ENCODE peak calls at places on chromosomes 7 and 10, in eight cellular contexts. D is chondrocyte, Y is Caco-2, W is MCF 10A, G is mucosa of descending colon, S is A549, I is coronary artery, E is heart right ventricle. O is an unnamed sample.

GRCh38 chr10:13421382-13421917 is 73.4 kb upstream of the SEPHS1 start:
- DNase-seq in D (no peak), Y (no peak), W (no peak), G (no peak), S (no peak), I (no peak), E (no peak), O (no peak)

GRCh38 chr7:107267138-107267537 is 98.3 kb downstream of the HBP1 start:
- DNase-seq in D (no peak), Y (no peak), W (no peak), G (no peak), S (no peak), I (no peak), E (no peak), O (no peak)

GRCh38 chr10:120422459-120422858 is 34.6 kb upstream of the PLPP4 start:
- DNase-seq in D (no peak), Y (no peak), W (peak), G (no peak), S (no peak), I (no peak), E (no peak), O (no peak)

GRCh38 chr7:117047496-117047895 is 94.2 kb downstream of the ST7 start:
- DNase-seq in D (no peak), Y (no peak), W (peak), G (no peak), S (no peak), I (no peak), E (no peak), O (no peak)

GRCh38 chr10:79490400-79491081 is 21.8 kb upstream of the EIF5AL1 start:
- DNase-seq in D (no peak), Y (no peak), W (no peak), G (no peak), S (no peak), I (no peak), E (peak), O (no peak)

GRCh38 chr7:28293529-28293835 is 112.9 kb upstream of the JAZF1 start:
- DNase-seq in D (no peak), Y (no peak), W (no peak), G (no peak), S (no peak), I (no peak), E (no peak), O (peak)

GRCh38 chr7:26398436-26399308 is 107.0 kb downstream of the SNX10 start:
- DNase-seq in D (no peak), Y (peak), W (peak), G (peak), S (peak), I (no peak), E (peak), O (peak)

GRCh38 chr10:60283397-60283796 is 106.3 kb downstream of the ANK3 start:
- DNase-seq in D (no peak), Y (no peak), W (peak), G (no peak), S (peak), I (no peak), E (no peak), O (no peak)

GRCh38 chr10:58743466-58744115 is 230.9 kb downstream of the BICC1 start:
- DNase-seq in D (no peak), Y (no peak), W (no peak), G (no peak), S (peak), I (no peak), E (no peak), O (no peak)

GRCh38 chr7:45617166-45617565 is 43.0 kb downstream of the ADCY1 start:
- DNase-seq in D (no peak), Y (no peak), W (no peak), G (no peak), S (no peak), I (no peak), E (no peak), O (no peak)

GRCh38 chr7:463362-464176 is 56.1 kb downstream of the PDGFA start:
- DNase-seq in D (peak), Y (peak), W (no peak), G (no peak), S (no peak), I (no peak), E (no peak), O (no peak)

GRCh38 chr10:22570733-22571430 is 143.5 kb downstream of the PIP4K2A start:
- DNase-seq in D (no peak), Y (no peak), W (no peak), G (no peak), S (no peak), I (no peak), E (no peak), O (no peak)

GRCh38 chr7:157676456-157677255 is 339.9 kb downstream of the DNAJB6 start:
- DNase-seq in D (peak), Y (peak), W (no peak), G (no peak), S (no peak), I (peak), E (no peak), O (no peak)

GRCh38 chr10:98373260-98373659 is 41.7 kb downstream of the PYROXD2 start:
- DNase-seq in D (no peak), Y (no peak), W (no peak), G (no peak), S (no peak), I (no peak), E (no peak), O (no peak)

GRCh38 chr10:123848564-123849457 is 42.8 kb downstream of the CPXM2 start:
- DNase-seq in D (no peak), Y (no peak), W (no peak), G (no peak), S (no peak), I (no peak), E (no peak), O (no peak)

GRCh38 chr7:106866298-106867281 is 1.5 kb downstream of the PIK3CG start:
- DNase-seq in D (no peak), Y (no peak), W (no peak), G (no peak), S (no peak), I (no peak), E (no peak), O (no peak)

GRCh38 chr7:80630611-80631010 is 7.8 kb upstream of the CD36 start:
- DNase-seq in D (no peak), Y (no peak), W (peak), G (no peak), S (no peak), I (no peak), E (no peak), O (no peak)

GRCh38 chr10:33808475-33808874 is 474.0 kb upstream of the NRP1 start:
- DNase-seq in D (no peak), Y (no peak), W (no peak), G (no peak), S (no peak), I (no peak), E (no peak), O (no peak)

GRCh38 chr7:102279537-102280400 is 6.9 kb upstream of the SH2B2 start:
- DNase-seq in D (no peak), Y (peak), W (peak), G (peak), S (peak), I (no peak), E (peak), O (peak)

GRCh38 chr7:74083928-74084721 is 521 bp downstream of the LIMK1 start:
- DNase-seq in D (no peak), Y (peak), W (peak), G (no peak), S (peak), I (no peak), E (no peak), O (peak)

GRCh38 chr10:87930929-87931835 is 67.8 kb downstream of the PTEN start:
- DNase-seq in D (no peak), Y (no peak), W (no peak), G (no peak), S (no peak), I (no peak), E (no peak), O (no peak)

GRCh38 chr7:51369746-51370145 is 53.1 kb upstream of the COBL start:
- DNase-seq in D (no peak), Y (peak), W (peak), G (peak), S (peak), I (no peak), E (no peak), O (peak)
- TF ChIP-seq CTCF in D (peak), Y (peak), W (peak), G (no peak), S (peak), I (no peak), E (no peak), O (peak)

GRCh38 chr7:78716876-78717275 is 736.6 kb downstream of the MAGI2 start:
- DNase-seq in D (peak), Y (peak), W (no peak), G (no peak), S (no peak), I (no peak), E (no peak), O (peak)
- TF ChIP-seq CTCF in D (no peak), Y (no peak), W (no peak), G (no peak), S (no peak), I (no peak), E (no peak), O (no peak)

GRCh38 chr7:17302575-17303142 is 4.2 kb downstream of the AHR start:
- DNase-seq in D (no peak), Y (no peak), W (peak), G (no peak), S (no peak), I (no peak), E (no peak), O (no peak)
- TF ChIP-seq CTCF in D (peak), Y (no peak), W (peak), G (no peak), S (peak), I (no peak), E (no peak), O (peak)

DNA sequence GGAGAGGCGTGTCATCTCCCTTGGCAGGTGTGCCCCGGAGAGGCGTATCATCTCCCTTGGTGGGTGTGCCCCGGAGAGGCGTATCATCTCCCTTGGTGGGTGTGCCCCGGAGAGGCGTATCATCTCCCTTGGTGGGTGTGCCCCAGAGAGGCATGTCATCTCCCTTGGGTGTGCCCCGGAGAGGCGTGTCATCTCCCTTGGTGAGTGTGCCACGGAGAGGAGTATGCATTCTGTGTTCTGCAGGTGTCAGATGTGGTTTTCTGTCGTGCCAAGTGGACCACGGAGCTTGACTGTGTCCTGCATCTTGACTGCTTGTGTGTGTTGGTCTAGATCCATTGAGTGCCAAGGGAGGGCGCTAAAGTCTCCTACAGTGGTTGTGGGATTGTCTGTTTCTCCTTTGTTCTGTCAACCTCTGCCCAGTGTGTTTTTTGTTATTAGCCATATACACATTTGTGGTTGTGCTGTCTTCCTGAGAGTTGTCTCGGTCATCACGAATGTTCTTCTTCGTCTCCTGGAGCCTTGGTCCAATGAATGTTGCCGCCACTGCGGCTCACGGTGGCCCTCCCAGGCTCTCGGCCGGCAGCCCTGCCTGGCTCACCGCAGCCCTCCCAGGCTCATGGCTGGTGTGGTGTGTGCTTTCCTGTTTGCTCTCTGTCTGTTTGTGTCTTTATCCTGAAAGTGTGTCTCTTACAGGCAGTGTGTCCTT is 96.8 kb downstream of the INPP5A start:
- DNase-seq in D (no peak), Y (peak), W (no peak), G (peak), S (no peak), I (no peak), E (no peak), O (no peak)
- TF ChIP-seq CTCF in D (peak), Y (no peak), W (no peak), G (no peak), S (no peak), I (no peak), E (no peak), O (no peak)

GRCh38 chr10:68812420-68812819 is 14.9 kb upstream of the STOX1 start:
- DNase-seq in D (no peak), Y (no peak), W (no peak), G (no peak), S (no peak), I (no peak), E (no peak), O (no peak)
- TF ChIP-seq CTCF in D (no peak), Y (no peak), W (no peak), G (no peak), S (no peak), I (no peak), E (no peak), O (no peak)